ENCODE peak calls at places on chromosomes 16 and 17, in seven cellular contexts. A, W, U, B, C, F and P are unnamed samples.

GRCh38 chr16:10761388-10761787 is 17.7 kb downstream of the NUBP1 start:
- DNase-seq in A (no peak), W (no peak), U (no peak), B (no peak), C (no peak), F (no peak), P (no peak)

GRCh38 chr16:81940781-81941560 is 70.3 kb downstream of the SDR42E1 start:
- DNase-seq in A (no peak), W (peak; percentile 73), U (peak; percentile 16), B (peak; percentile 82), C (no peak), F (no peak), P (peak; percentile 47)

GRCh38 chr17:9750488-9750887 is 40.9 kb downstream of the DHRS7C start:
- DNase-seq in A (no peak), W (no peak), U (no peak), B (no peak), C (no peak), F (no peak), P (no peak)

GRCh38 chr17:39081851-39082250 is 69.6 kb downstream of the PLXDC1 start:
- DNase-seq in A (no peak), W (no peak), U (no peak), B (no peak), C (no peak), F (no peak), P (no peak)

GRCh38 chr17:2366747-2367494 is 29.6 kb downstream of the SGSM2 start:
- DNase-seq in A (no peak), W (peak; percentile 44), U (no peak), B (no peak), C (no peak), F (no peak), P (no peak)

GRCh38 chr16:50598936-50599361 is 50.8 kb downstream of the NKD1 start:
- DNase-seq in A (no peak), W (no peak), U (no peak), B (no peak), C (no peak), F (no peak), P (no peak)

GRCh38 chr16:11597268-11597690 is 10.6 kb upstream of the LITAF start:
- DNase-seq in A (no peak), W (peak; percentile 39), U (no peak), B (peak; percentile 65), C (no peak), F (no peak), P (no peak)

GRCh38 chr17:66982011-66982508 is 17.6 kb downstream of the CACNG4 start:
- DNase-seq in A (no peak), W (no peak), U (peak; percentile 19), B (no peak), C (no peak), F (peak; percentile 38), P (no peak)

GRCh38 chr16:54194008-54194731 is 92.4 kb downstream of the IRX3 start:
- DNase-seq in A (no peak), W (no peak), U (peak; percentile 81), B (peak; percentile 17), C (no peak), F (peak; percentile 58), P (no peak)

GRCh38 chr17:3722716-3723115 is 987 bp upstream of the HASPIN start:
- DNase-seq in A (no peak), W (no peak), U (no peak), B (peak; percentile 66), C (no peak), F (no peak), P (no peak)

GRCh38 chr16:20944861-20945390 is 44.4 kb downstream of the LYRM1 start:
- DNase-seq in A (no peak), W (no peak), U (no peak), B (no peak), C (no peak), F (no peak), P (no peak)

GRCh38 chr17:19723967-19724366 is 7.6 kb upstream of the SLC47A2 start:
- DNase-seq in A (no peak), W (no peak), U (no peak), B (peak; percentile 37), C (no peak), F (no peak), P (no peak)

GRCh38 chr16:77171750-77172635 is 19.0 kb upstream of the MON1B start:
- DNase-seq in A (no peak), W (peak; percentile 70), U (peak; percentile 61), B (peak; percentile 83), C (no peak), F (no peak), P (peak; percentile 58)

GRCh38 chr16:84557059-84557458 is 52.6 kb upstream of the MEAK7 start:
- DNase-seq in A (no peak), W (no peak), U (no peak), B (no peak), C (no peak), F (no peak), P (no peak)

GRCh38 chr16:3059041-3059722 is 6.3 kb upstream of the IL32 start:
- DNase-seq in A (peak; percentile 95), W (peak; percentile 84), U (peak; percentile 93), B (peak; percentile 97), C (peak; percentile 95), F (peak; percentile 91), P (peak; percentile 78)

GRCh38 chr16:59108374-59108773 is 374.3 kb upstream of the GOT2 start:
- DNase-seq in A (no peak), W (peak; percentile 20), U (peak; percentile 32), B (no peak), C (no peak), F (no peak), P (no peak)

GRCh38 chr17:82893779-82894178 is 54.0 kb upstream of the ZNF750 start:
- DNase-seq in A (no peak), W (no peak), U (peak; percentile 100), B (peak; percentile 31), C (no peak), F (no peak), P (no peak)

GRCh38 chr16:30858111-30858495 is 35.8 kb downstream of the BCL7C start:
- DNase-seq in A (no peak), W (no peak), U (no peak), B (no peak), C (no peak), F (no peak), P (no peak)

GRCh38 chr17:19718613-19719364 is 2.4 kb upstream of the SLC47A2 start:
- DNase-seq in A (peak; percentile 51), W (peak; percentile 65), U (peak; percentile 49), B (no peak), C (no peak), F (no peak), P (no peak)

GRCh38 chr16:424623-425081 is 797 bp upstream of the RAB11FIP3 start:
- DNase-seq in A (peak; percentile 66), W (peak; percentile 40), U (peak; percentile 54), B (peak; percentile 48), C (no peak), F (peak; percentile 40), P (no peak)

GRCh38 chr17:55304171-55304859 is 39.6 kb downstream of the HLF start:
- DNase-seq in A (no peak), W (no peak), U (no peak), B (no peak), C (no peak), F (no peak), P (no peak)

GRCh38 chr17:81715107-81715871 is 3.2 kb downstream of the SLC25A10 start:
- DNase-seq in A (no peak), W (no peak), U (no peak), B (no peak), C (no peak), F (no peak), P (no peak)

GRCh38 chr17:81188491-81188840 is 22.4 kb upstream of the AATK start:
- DNase-seq in A (no peak), W (no peak), U (no peak), B (no peak), C (no peak), F (no peak), P (no peak)

GRCh38 chr16:50298591-50299507 is 32.5 kb downstream of the ADCY7 start:
- DNase-seq in A (no peak), W (no peak), U (no peak), B (no peak), C (no peak), F (no peak), P (no peak)

GRCh38 chr17:83149761-83150251 is 70.4 kb downstream of the METRNL start:
- DNase-seq in A (no peak), W (no peak), U (no peak), B (no peak), C (peak; percentile 19), F (no peak), P (no peak)

DNA sequence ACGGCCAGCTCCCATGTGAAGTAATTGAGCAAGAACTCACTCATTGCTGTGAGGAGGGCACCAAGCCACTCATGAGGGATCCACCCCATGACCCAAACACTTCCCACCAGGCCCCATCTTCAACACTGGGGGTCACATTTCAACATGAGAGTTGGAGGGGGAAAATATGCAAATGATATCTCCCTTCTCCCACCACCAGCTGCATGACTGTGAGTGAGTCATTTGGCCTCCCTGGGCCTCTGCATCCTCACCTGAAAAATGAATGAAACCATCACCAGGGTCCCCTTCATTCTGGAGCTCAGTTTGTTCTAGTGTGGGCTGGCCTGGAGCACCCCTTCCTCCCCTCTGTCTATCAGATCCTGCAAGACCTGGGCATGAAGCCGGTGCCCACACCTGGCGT is 6.8 kb upstream of the MED9 start:
- DNase-seq in A (no peak), W (no peak), U (no peak), B (no peak), C (no peak), F (no peak), P (no peak)
- H3K4me1 ChIP-seq in A (no peaks in the 10 kb centered on the region), W (peaks cover 5% of the 10 kb centered on the region), U (peaks cover 45% of the 10 kb centered on the region), B (peaks cover 27% of the 10 kb centered on the region), C (no peaks in the 10 kb centered on the region), F (no peaks in the 10 kb centered on the region), P (peaks cover 9% of the 10 kb centered on the region)

GRCh38 chr17:29618272-29619065 is 4.2 kb downstream of the CORO6 start:
- DNase-seq in A (no peak), W (no peak), U (no peak), B (no peak), C (no peak), F (no peak), P (no peak)
- H3K4me1 ChIP-seq in A (peaks cover 39% of the 10 kb centered on the region), W (peaks cover 57% of the 10 kb centered on the region), U (peaks cover 26% of the 10 kb centered on the region), B (peaks cover 34% of the 10 kb centered on the region), C (peaks cover 56% of the 10 kb centered on the region), F (peaks cover 80% of the 10 kb centered on the region), P (peaks cover 21% of the 10 kb centered on the region)

GRCh38 chr17:52938623-52939230 is 780.2 kb upstream of the CA10 start:
- DNase-seq in A (no peak), W (peak; percentile 34), U (no peak), B (no peak), C (no peak), F (no peak), P (no peak)
- H3K4me1 ChIP-seq in A (no peaks in the 10 kb centered on the region), W (no peaks in the 10 kb centered on the region), U (no peaks in the 10 kb centered on the region), B (no peaks in the 10 kb centered on the region), C (no peaks in the 10 kb centered on the region), F (no peaks in the 10 kb centered on the region), P (no peaks in the 10 kb centered on the region)

DNA sequence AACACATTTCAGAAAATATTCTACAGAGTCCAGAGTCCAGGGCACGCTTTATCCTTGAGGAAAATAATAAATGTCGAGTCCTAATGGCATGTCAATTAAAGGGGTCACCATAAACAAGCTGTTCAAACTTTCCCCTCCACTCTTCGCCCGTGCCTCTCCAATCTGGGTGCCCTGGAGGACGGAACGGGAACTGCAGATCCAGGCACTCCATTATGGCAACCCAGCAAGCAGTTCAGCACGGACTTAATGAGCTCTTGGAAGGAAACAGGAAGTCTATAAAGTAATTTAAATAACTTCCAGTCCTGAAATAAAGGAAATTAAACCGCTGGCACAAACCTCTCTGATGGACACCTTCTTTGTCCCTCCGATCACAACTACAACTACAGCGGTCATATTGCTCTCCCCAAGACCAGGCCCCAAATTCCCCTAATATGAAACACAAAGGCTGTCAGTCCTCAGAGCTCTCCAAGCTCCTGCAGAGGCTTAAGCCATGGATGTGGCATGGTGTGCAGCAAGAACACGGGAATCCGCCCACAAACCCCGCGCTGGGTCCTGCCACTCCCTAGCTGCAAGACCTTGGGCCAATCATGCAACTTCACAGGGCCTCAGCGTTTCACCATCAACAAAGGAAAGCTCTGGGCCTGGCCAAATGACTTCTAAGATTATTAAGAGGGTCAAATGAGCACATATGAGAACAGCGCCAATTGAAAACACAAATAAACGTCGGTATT is 52.6 kb downstream of the ZFHX3 start:
- DNase-seq in A (no peak), W (peak; percentile 50), U (peak; percentile 22), B (no peak), C (no peak), F (no peak), P (peak; percentile 78)
- H3K4me1 ChIP-seq in A (no peaks in the 10 kb centered on the region), W (peaks cover 42% of the 10 kb centered on the region), U (peaks cover 4% of the 10 kb centered on the region), B (peaks cover 66% of the 10 kb centered on the region), C (no peaks in the 10 kb centered on the region), F (peaks cover 91% of the 10 kb centered on the region), P (peaks cover 17% of the 10 kb centered on the region)